ENCODE peak calls at places on chromosomes 11 and 22, in ten cellular contexts. One of them, this sample, is unnamed.
A peak's percentile ranks its signal among the peaks of the same experiment; 100 is the strongest.

GRCh38 chr11:68142028-68142412 is 20.8 kb upstream of the CHKA start:
- DNase-seq in H1: no peak
- DNase-seq in GF-D8: peak; percentile 77
- DNase-seq in anterior cingulate cortex: no peak
- DNase-seq in LoVo: no peak
- DNase-seq in left kidney: no peak
- DNase-seq in T-helper 1 cell: no peak
- DNase-seq in body of pancreas: peak; percentile 88
- DNase-seq in upper lobe of right lung: no peak
- DNase-seq in IMR-90: no peak
- DNase-seq in this sample: no peak

GRCh38 chr11:125494987-125495725 is 909 bp downstream of the FEZ1 start:
- DNase-seq in upper lobe of right lung: peak; percentile 66
- DNase-seq in LoVo: no peak
- DNase-seq in T-helper 1 cell: no peak
- DNase-seq in H1: peak; percentile 81
- DNase-seq in GF-D8: no peak
- DNase-seq in IMR-90: peak; percentile 31
- DNase-seq in left kidney: peak; percentile 75
- DNase-seq in anterior cingulate cortex: peak; percentile 61
- DNase-seq in body of pancreas: peak; percentile 6
- DNase-seq in this sample: peak; percentile 7

GRCh38 chr11:83682645-83682973 is 396.4 kb upstream of the CCDC90B start:
- DNase-seq in H1: no peak
- DNase-seq in IMR-90: no peak
- DNase-seq in T-helper 1 cell: no peak
- DNase-seq in GF-D8: no peak
- DNase-seq in upper lobe of right lung: no peak
- DNase-seq in anterior cingulate cortex: no peak
- DNase-seq in LoVo: no peak
- DNase-seq in body of pancreas: no peak
- DNase-seq in left kidney: no peak
- DNase-seq in this sample: no peak

GRCh38 chr11:82384308-82384707 is 349.4 kb downstream of the FAM181B start:
- DNase-seq in body of pancreas: no peak
- DNase-seq in upper lobe of right lung: no peak
- DNase-seq in H1: no peak
- DNase-seq in GF-D8: no peak
- DNase-seq in T-helper 1 cell: no peak
- DNase-seq in left kidney: no peak
- DNase-seq in IMR-90: no peak
- DNase-seq in anterior cingulate cortex: no peak
- DNase-seq in LoVo: no peak
- DNase-seq in this sample: no peak

GRCh38 chr22:37803636-37804371 is 3.9 kb upstream of the GCAT start:
- DNase-seq in body of pancreas: no peak
- DNase-seq in GF-D8: no peak
- DNase-seq in H1: peak; percentile 70
- DNase-seq in anterior cingulate cortex: no peak
- DNase-seq in IMR-90: no peak
- DNase-seq in upper lobe of right lung: no peak
- DNase-seq in LoVo: no peak
- DNase-seq in T-helper 1 cell: no peak
- DNase-seq in left kidney: no peak
- DNase-seq in this sample: no peak

GRCh38 chr11:63609971-63610580 is 4.2 kb downstream of the PLAAT3 start:
- DNase-seq in LoVo: no peak
- DNase-seq in T-helper 1 cell: no peak
- DNase-seq in upper lobe of right lung: no peak
- DNase-seq in H1: no peak
- DNase-seq in anterior cingulate cortex: no peak
- DNase-seq in GF-D8: no peak
- DNase-seq in IMR-90: no peak
- DNase-seq in body of pancreas: no peak
- DNase-seq in left kidney: no peak
- DNase-seq in this sample: no peak

GRCh38 chr11:19241260-19242183 is 777 bp upstream of the E2F8 start:
- DNase-seq in upper lobe of right lung: peak; percentile 68
- DNase-seq in T-helper 1 cell: no peak
- DNase-seq in body of pancreas: no peak
- DNase-seq in anterior cingulate cortex: no peak
- DNase-seq in H1: peak; percentile 83
- DNase-seq in left kidney: peak; percentile 76
- DNase-seq in GF-D8: no peak
- DNase-seq in LoVo: no peak
- DNase-seq in IMR-90: no peak
- DNase-seq in this sample: peak; percentile 62

GRCh38 chr22:50600541-50600940 is at the start of gene MAPK8IP2:
- DNase-seq in IMR-90: no peak
- DNase-seq in H1: peak; percentile 49
- DNase-seq in T-helper 1 cell: no peak
- DNase-seq in upper lobe of right lung: no peak
- DNase-seq in GF-D8: no peak
- DNase-seq in anterior cingulate cortex: no peak
- DNase-seq in body of pancreas: peak; percentile 33
- DNase-seq in left kidney: peak; percentile 35
- DNase-seq in LoVo: peak; percentile 36
- DNase-seq in this sample: no peak

GRCh38 chr11:73931951-73932350 is 18.9 kb upstream of the DNAJB13 start:
- DNase-seq in T-helper 1 cell: no peak
- DNase-seq in left kidney: no peak
- DNase-seq in H1: no peak
- DNase-seq in anterior cingulate cortex: no peak
- DNase-seq in GF-D8: no peak
- DNase-seq in IMR-90: no peak
- DNase-seq in body of pancreas: no peak
- DNase-seq in LoVo: no peak
- DNase-seq in upper lobe of right lung: no peak
- DNase-seq in this sample: no peak

GRCh38 chr22:29695129-29695926 is 24.5 kb upstream of the CABP7 start:
- DNase-seq in left kidney: no peak
- DNase-seq in H1: no peak
- DNase-seq in T-helper 1 cell: no peak
- DNase-seq in anterior cingulate cortex: peak; percentile 35
- DNase-seq in body of pancreas: no peak
- DNase-seq in IMR-90: no peak
- DNase-seq in LoVo: no peak
- DNase-seq in GF-D8: no peak
- DNase-seq in upper lobe of right lung: no peak
- DNase-seq in this sample: no peak

GRCh38 chr22:47361247-47361646 is 598.8 kb downstream of the TBC1D22A start:
- DNase-seq in GF-D8: no peak
- DNase-seq in IMR-90: no peak
- DNase-seq in LoVo: no peak
- DNase-seq in anterior cingulate cortex: no peak
- DNase-seq in H1: no peak
- DNase-seq in body of pancreas: no peak
- DNase-seq in T-helper 1 cell: no peak
- DNase-seq in left kidney: no peak
- DNase-seq in upper lobe of right lung: no peak
- DNase-seq in this sample: no peak

GRCh38 chr11:110311783-110312578 is 15.6 kb upstream of the RDX start:
- DNase-seq in H1: no peak
- DNase-seq in LoVo: no peak
- DNase-seq in left kidney: no peak
- DNase-seq in anterior cingulate cortex: no peak
- DNase-seq in body of pancreas: no peak
- DNase-seq in IMR-90: peak; percentile 75
- DNase-seq in GF-D8: no peak
- DNase-seq in upper lobe of right lung: no peak
- DNase-seq in T-helper 1 cell: no peak
- DNase-seq in this sample: no peak

GRCh38 chr11:44974402-44975000 is 23.8 kb upstream of the TP53I11 start:
- DNase-seq in IMR-90: no peak
- DNase-seq in GF-D8: no peak
- DNase-seq in body of pancreas: no peak
- DNase-seq in LoVo: no peak
- DNase-seq in left kidney: no peak
- DNase-seq in upper lobe of right lung: no peak
- DNase-seq in anterior cingulate cortex: no peak
- DNase-seq in H1: no peak
- DNase-seq in T-helper 1 cell: no peak
- DNase-seq in this sample: no peak

GRCh38 chr11:113991718-113992458 is 17.0 kb downstream of the HTR3A start:
- DNase-seq in upper lobe of right lung: no peak
- DNase-seq in anterior cingulate cortex: no peak
- DNase-seq in IMR-90: no peak
- DNase-seq in GF-D8: no peak
- DNase-seq in body of pancreas: no peak
- DNase-seq in H1: no peak
- DNase-seq in T-helper 1 cell: no peak
- DNase-seq in LoVo: no peak
- DNase-seq in left kidney: no peak
- DNase-seq in this sample: no peak

GRCh38 chr11:8566613-8567210 is 27.3 kb downstream of the STK33 start:
- DNase-seq in LoVo: peak; percentile 65
- DNase-seq in anterior cingulate cortex: no peak
- DNase-seq in T-helper 1 cell: no peak
- DNase-seq in IMR-90: peak; percentile 48
- DNase-seq in H1: no peak
- DNase-seq in GF-D8: no peak
- DNase-seq in upper lobe of right lung: no peak
- DNase-seq in left kidney: peak; percentile 59
- DNase-seq in body of pancreas: no peak
- DNase-seq in this sample: no peak

GRCh38 chr11:12377106-12377823 is at the start of gene PARVA:
- DNase-seq in upper lobe of right lung: peak; percentile 85
- DNase-seq in GF-D8: no peak
- DNase-seq in left kidney: peak; percentile 93
- DNase-seq in T-helper 1 cell: no peak
- DNase-seq in IMR-90: peak; percentile 81
- DNase-seq in H1: peak; percentile 86
- DNase-seq in body of pancreas: peak; percentile 79
- DNase-seq in LoVo: peak; percentile 78
- DNase-seq in anterior cingulate cortex: peak; percentile 43
- DNase-seq in this sample: no peak

GRCh38 chr11:14179126-14179820 is 179.7 kb downstream of the RRAS2 start:
- DNase-seq in H1: no peak
- DNase-seq in upper lobe of right lung: no peak
- DNase-seq in left kidney: no peak
- DNase-seq in body of pancreas: peak; percentile 2
- DNase-seq in LoVo: no peak
- DNase-seq in T-helper 1 cell: no peak
- DNase-seq in anterior cingulate cortex: no peak
- DNase-seq in IMR-90: peak; percentile 22
- DNase-seq in GF-D8: no peak
- DNase-seq in this sample: no peak

GRCh38 chr11:3122775-3123201 is 42.3 kb downstream of the OSBPL5 start:
- DNase-seq in upper lobe of right lung: peak; percentile 62
- DNase-seq in LoVo: no peak
- DNase-seq in GF-D8: no peak
- DNase-seq in left kidney: no peak
- DNase-seq in IMR-90: no peak
- DNase-seq in H1: no peak
- DNase-seq in anterior cingulate cortex: no peak
- DNase-seq in body of pancreas: no peak
- DNase-seq in T-helper 1 cell: peak; percentile 2
- DNase-seq in this sample: no peak

GRCh38 chr11:114799524-114799923 is 121.2 kb downstream of the NXPE2 start:
- DNase-seq in H1: peak; percentile 56
- DNase-seq in left kidney: peak; percentile 34
- DNase-seq in IMR-90: no peak
- DNase-seq in GF-D8: no peak
- DNase-seq in T-helper 1 cell: no peak
- DNase-seq in LoVo: no peak
- DNase-seq in anterior cingulate cortex: no peak
- DNase-seq in body of pancreas: no peak
- DNase-seq in upper lobe of right lung: no peak
- DNase-seq in this sample: no peak

GRCh38 chr11:7582338-7582985 is 68.7 kb downstream of the PPFIBP2 start:
- DNase-seq in LoVo: no peak
- DNase-seq in body of pancreas: no peak
- DNase-seq in anterior cingulate cortex: no peak
- DNase-seq in T-helper 1 cell: no peak
- DNase-seq in H1: no peak
- DNase-seq in GF-D8: no peak
- DNase-seq in left kidney: no peak
- DNase-seq in upper lobe of right lung: no peak
- DNase-seq in IMR-90: no peak
- DNase-seq in this sample: no peak

GRCh38 chr22:26763633-26764295 is 106.4 kb downstream of the MIAT start:
- DNase-seq in body of pancreas: no peak
- DNase-seq in GF-D8: no peak
- DNase-seq in LoVo: no peak
- DNase-seq in anterior cingulate cortex: no peak
- DNase-seq in upper lobe of right lung: no peak
- DNase-seq in H1: no peak
- DNase-seq in left kidney: peak; percentile 68
- DNase-seq in IMR-90: peak; percentile 45
- DNase-seq in T-helper 1 cell: no peak
- DNase-seq in this sample: no peak

GRCh38 chr11:65362966-65363365 is 8.4 kb downstream of the TIGD3 start:
- DNase-seq in H1: no peak
- DNase-seq in anterior cingulate cortex: no peak
- DNase-seq in LoVo: no peak
- DNase-seq in IMR-90: no peak
- DNase-seq in T-helper 1 cell: no peak
- DNase-seq in left kidney: no peak
- DNase-seq in upper lobe of right lung: no peak
- DNase-seq in body of pancreas: no peak
- DNase-seq in GF-D8: no peak
- DNase-seq in this sample: no peak

GRCh38 chr22:43818981-43819690 is 7.0 kb upstream of the EFCAB6 start:
- DNase-seq in body of pancreas: no peak
- DNase-seq in upper lobe of right lung: no peak
- DNase-seq in H1: no peak
- DNase-seq in LoVo: no peak
- DNase-seq in T-helper 1 cell: no peak
- DNase-seq in left kidney: no peak
- DNase-seq in GF-D8: no peak
- DNase-seq in IMR-90: no peak
- DNase-seq in anterior cingulate cortex: no peak
- DNase-seq in this sample: no peak

GRCh38 chr11:29231991-29232390 is 784.8 kb downstream of the KCNA4 start:
- DNase-seq in IMR-90: peak; percentile 43
- DNase-seq in GF-D8: no peak
- DNase-seq in body of pancreas: no peak
- DNase-seq in T-helper 1 cell: no peak
- DNase-seq in left kidney: no peak
- DNase-seq in LoVo: no peak
- DNase-seq in anterior cingulate cortex: no peak
- DNase-seq in H1: no peak
- DNase-seq in upper lobe of right lung: no peak
- DNase-seq in this sample: no peak

GRCh38 chr11:113022267-113022666 is 61.0 kb downstream of the NCAM1 start:
- DNase-seq in body of pancreas: no peak
- DNase-seq in H1: no peak
- DNase-seq in IMR-90: no peak
- DNase-seq in anterior cingulate cortex: no peak
- DNase-seq in left kidney: no peak
- DNase-seq in T-helper 1 cell: no peak
- DNase-seq in upper lobe of right lung: no peak
- DNase-seq in LoVo: no peak
- DNase-seq in GF-D8: no peak
- DNase-seq in this sample: no peak

GRCh38 chr11:70826541-70826943 is 425.8 kb downstream of the SHANK2 start:
- DNase-seq in IMR-90: no peak
- DNase-seq in body of pancreas: peak; percentile 16
- DNase-seq in T-helper 1 cell: no peak
- DNase-seq in anterior cingulate cortex: peak; percentile 59
- DNase-seq in GF-D8: no peak
- DNase-seq in upper lobe of right lung: no peak
- DNase-seq in H1: peak; percentile 69
- DNase-seq in left kidney: peak; percentile 83
- DNase-seq in LoVo: no peak
- DNase-seq in this sample: no peak

GRCh38 chr11:92696076-92696475 is 273.4 kb upstream of the MTNR1B start:
- DNase-seq in upper lobe of right lung: no peak
- DNase-seq in T-helper 1 cell: no peak
- DNase-seq in IMR-90: no peak
- DNase-seq in body of pancreas: no peak
- DNase-seq in GF-D8: no peak
- DNase-seq in left kidney: no peak
- DNase-seq in LoVo: no peak
- DNase-seq in anterior cingulate cortex: no peak
- DNase-seq in H1: no peak
- DNase-seq in this sample: no peak